ENCODE peak calls at places on chromosomes 16 and 17, in four cellular contexts. M is HepG2, W is K562, C is GM12878. X is an unnamed sample.

GRCh38 chr16:49833055-49833454 is 22.9 kb downstream of the ZNF423 start:
- DNase-seq in C (no peak), W (no peak), M (no peak), X (no peak)

GRCh38 chr16:67579686-67580085 is 17.4 kb downstream of the CTCF start:
- DNase-seq in M (no peak), W (no peak), C (no peak), X (no peak)

GRCh38 chr16:55835578-55835977 is 2.7 kb upstream of the CES1 start:
- DNase-seq in M (peak; percentile 73), W (no peak), C (no peak), X (no peak)

GRCh38 chr16:50961944-50962343 is 189.1 kb downstream of the SALL1 start:
- DNase-seq in M (no peak), W (no peak), C (no peak), X (no peak)

GRCh38 chr16:80720759-80721470 is 83.5 kb downstream of the CDYL2 start:
- DNase-seq in M (no peak), W (no peak), C (no peak), X (no peak)

GRCh38 chr16:81522141-81522701 is 77.6 kb downstream of the CMIP start:
- DNase-seq in M (no peak), W (peak; percentile 68), C (no peak), X (peak; percentile 44)

GRCh38 chr17:46925185-46925858 is 2.4 kb downstream of the GOSR2 start:
- DNase-seq in M (peak; percentile 40), C (no peak), W (no peak), X (no peak)

GRCh38 chr17:8419305-8419704 is 16.4 kb upstream of the NDEL1 start:
- DNase-seq in C (no peak), W (no peak), M (no peak), X (no peak)

GRCh38 chr16:66159987-66160386 is 206.5 kb upstream of the CDH5 start:
- DNase-seq in W (no peak), M (no peak), C (no peak), X (no peak)

GRCh38 chr16:80569440-80570105 is 28.8 kb downstream of the DYNLRB2 start:
- DNase-seq in W (peak; percentile 35), C (no peak), M (no peak), X (no peak)

GRCh38 chr16:86398622-86399021 is 111.7 kb upstream of the FOXF1 start:
- DNase-seq in M (no peak), C (no peak), W (no peak), X (no peak)

GRCh38 chr16:86396918-86397317 is 113.4 kb upstream of the FOXF1 start:
- DNase-seq in C (no peak), W (no peak), M (no peak), X (no peak)

GRCh38 chr16:86395477-86395876 is 114.8 kb upstream of the FOXF1 start:
- DNase-seq in M (no peak), C (no peak), W (no peak), X (no peak)

GRCh38 chr16:86396318-86396882 is 113.9 kb upstream of the FOXF1 start:
- DNase-seq in M (no peak), W (no peak), C (no peak), X (no peak)

GRCh38 chr16:86398201-86398600 is 112.1 kb upstream of the FOXF1 start:
- DNase-seq in C (no peak), W (no peak), M (no peak), X (no peak)
- TF ChIP-seq SP1 in C (no peak), W (no peak), M (no peak), X (no peak)

DNA sequence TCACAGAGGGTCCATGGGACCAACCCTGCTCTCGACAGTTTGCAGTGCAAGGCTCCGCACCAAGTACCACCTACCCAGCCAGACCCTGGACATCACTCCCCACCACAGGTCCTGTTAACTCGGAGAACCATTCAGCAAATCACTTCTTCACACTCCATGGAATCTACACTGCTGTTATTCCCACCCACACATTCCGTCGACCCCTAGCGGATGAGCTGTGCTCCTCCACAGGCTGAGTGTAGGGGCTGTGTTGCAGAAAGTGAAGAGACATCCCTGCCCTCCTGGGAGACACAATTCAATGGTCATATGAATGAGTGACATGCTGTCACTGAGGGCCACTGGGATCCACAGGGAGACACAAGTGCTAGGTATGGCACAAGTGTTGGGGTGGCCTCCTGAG is 27.5 kb downstream of the MPG start:
- DNase-seq in M (no peak), W (no peak), C (no peak), X (no peak)
- TF ChIP-seq FOXM1 in M (no peak), W (no peak), C (no peak), X (no peak)

DNA sequence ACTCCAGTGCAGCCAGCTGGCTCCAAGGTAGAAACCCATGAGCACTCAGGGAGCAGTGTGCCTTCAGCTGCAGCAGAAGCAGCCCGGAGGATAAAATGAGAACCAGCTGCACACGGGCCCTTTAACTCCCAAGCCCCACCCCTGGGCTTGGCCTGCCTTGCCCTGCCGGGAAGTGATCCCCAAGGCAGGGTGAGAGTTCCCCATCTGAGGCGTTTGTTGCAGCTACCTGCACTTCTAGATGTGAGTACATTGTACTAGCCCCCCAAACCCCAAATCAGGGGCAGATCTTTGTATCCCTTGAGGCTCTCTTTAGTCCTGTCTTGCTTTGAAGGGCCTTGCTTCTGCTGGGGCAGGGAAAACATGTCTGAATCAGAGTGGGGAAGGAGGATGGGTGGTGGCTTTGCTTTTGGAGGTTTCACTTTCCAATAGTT is at the start of gene MVP:
- DNase-seq in W (peak; percentile 51), M (no peak), C (no peak), X (no peak)
- TF ChIP-seq SP1 in W (no peak), M (no peak), C (no peak), X (no peak)

GRCh38 chr17:67506966-67507365 is 129.9 kb downstream of the PITPNC1 start:
- DNase-seq in M (no peak), C (no peak), W (no peak), X (no peak)
- TF ChIP-seq FOXM1 in M (no peak), C (no peak), W (no peak), X (no peak)

GRCh38 chr17:58337600-58338453 is 9.2 kb upstream of the TSPOAP1 start:
- DNase-seq in M (peak; percentile 82), C (peak; percentile 90), W (peak; percentile 90), X (no peak)
- TF ChIP-seq SP1 in M (no peak), C (peak; percentile 85), W (no peak), X (no peak)

DNA sequence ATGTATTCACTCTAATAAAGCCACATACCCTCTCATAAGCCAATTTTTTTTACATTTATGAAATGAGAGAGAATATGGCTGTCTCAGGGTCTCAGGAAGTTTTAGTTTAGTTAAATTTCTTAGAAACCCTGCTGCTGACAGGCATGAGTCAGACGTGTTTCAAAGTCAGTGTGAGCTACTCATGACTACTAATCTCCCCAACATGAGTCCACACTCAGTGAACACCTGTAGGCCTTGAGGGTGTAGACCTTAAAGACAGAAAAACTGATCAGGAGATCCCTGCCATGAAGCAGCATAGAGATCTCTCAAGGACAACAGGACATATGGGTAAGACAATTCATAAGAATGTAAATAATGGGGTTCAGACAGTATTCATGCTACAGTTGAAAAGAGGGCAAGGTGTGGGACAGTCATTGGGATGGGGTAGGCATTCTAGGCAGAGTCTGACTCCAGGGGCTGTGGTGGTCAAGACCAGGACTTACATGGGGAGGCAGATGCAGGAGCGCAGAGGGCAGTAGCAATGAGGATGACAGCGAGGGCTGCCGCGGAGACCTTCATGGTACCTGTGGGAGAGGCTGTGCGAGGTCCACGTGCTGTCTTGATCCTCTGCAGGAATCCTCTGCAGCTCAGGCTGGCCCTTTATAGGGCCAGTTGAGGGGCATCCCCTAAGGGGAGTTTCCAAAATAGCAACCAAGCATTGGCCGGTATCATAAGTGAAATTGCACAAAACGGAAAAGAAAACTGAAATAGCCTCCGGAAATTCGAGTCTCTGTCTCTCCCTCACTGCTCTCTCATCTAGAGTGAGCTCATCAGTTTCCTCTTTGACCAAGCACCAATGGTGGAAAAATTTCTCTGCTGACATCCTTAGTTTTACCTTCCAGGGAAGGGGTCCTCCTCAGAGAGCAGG is at the start of gene CCL5:
- DNase-seq in M (no peak), W (peak; percentile 51), C (peak; percentile 84), X (no peak)
- TF ChIP-seq FOXM1 in M (no peak), W (no peak), C (peak; percentile 41), X (no peak)

GRCh38 chr16:70251651-70252354 is at the start of gene EXOSC6:
- DNase-seq in C (peak; percentile 65), W (peak; percentile 93), M (peak; percentile 92), X (peak; percentile 93)

GRCh38 chr16:70250748-70251650 is 741 bp downstream of the EXOSC6 start:
- DNase-seq in M (peak; percentile 53), C (no peak), W (peak; percentile 66), X (peak; percentile 48)

GRCh38 chr16:70254095-70254964 is 2.6 kb upstream of the EXOSC6 start:
- DNase-seq in M (no peak), C (no peak), W (no peak), X (peak; percentile 3)

GRCh38 chr16:70253291-70254094 is 1.8 kb upstream of the EXOSC6 start:
- DNase-seq in W (peak; percentile 33), M (peak; percentile 45), C (no peak), X (peak; percentile 54)

DNA sequence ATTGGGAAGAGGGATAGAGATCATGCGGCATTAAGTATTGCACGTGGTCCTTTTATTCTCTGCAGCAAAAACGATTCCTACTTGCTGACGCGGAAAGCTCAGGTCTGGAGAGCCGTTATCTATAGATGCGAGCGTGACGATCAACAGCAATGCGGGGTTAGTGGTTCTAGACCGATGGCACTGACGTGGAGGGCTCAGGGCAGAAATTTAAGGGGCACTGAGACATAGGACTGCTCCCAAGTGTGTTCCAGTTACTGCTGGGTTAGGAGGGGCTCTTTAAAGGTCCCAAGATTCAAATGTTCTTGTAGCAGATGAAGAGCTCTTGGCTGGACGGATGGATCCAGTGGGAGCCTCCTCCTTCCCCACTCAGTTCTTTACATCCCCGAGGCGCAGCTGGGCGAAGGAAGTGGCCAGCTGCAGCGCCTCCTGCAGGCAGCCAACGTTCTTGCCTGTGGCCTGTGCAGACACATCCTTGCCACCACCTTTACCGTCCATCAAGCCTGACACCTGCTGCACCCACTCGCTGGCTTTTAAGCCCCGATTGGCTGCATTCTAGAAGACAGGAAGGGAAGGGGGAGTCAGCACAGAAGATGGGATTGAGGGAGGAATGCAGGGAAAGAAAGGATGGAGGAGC is 732 bp upstream of the EXOSC6 start:
- DNase-seq in C (no peak), W (peak; percentile 39), M (no peak), X (peak; percentile 68)
- TF ChIP-seq SP1 in C (no peak), W (no peak), M (no peak), X (no peak)

GRCh38 chr17:44910231-44911106 is 4.8 kb downstream of the GFAP start:
- DNase-seq in M (no peak), W (no peak), C (no peak), X (no peak)
- TF ChIP-seq FOXM1 in M (no peak), W (no peak), C (no peak), X (no peak)